ENCODE peak calls at places on chromosomes 7 and 10, in six cellular contexts. U, H, F, B, A and G are unnamed samples.

GRCh38 chr10:104766341-104766740 is 125.3 kb downstream of the SORCS3 start:
- DNase-seq in F (no peak), U (no peak), A (no peak), B (no peak), H (no peak), G (no peak)

GRCh38 chr10:16967866-16968721 is 150.9 kb upstream of the RSU1 start:
- DNase-seq in A (peak), F (peak), H (peak), U (peak), B (no peak), G (no peak)

GRCh38 chr7:92767427-92767826 is 68.9 kb downstream of the CDK6 start:
- DNase-seq in B (no peak), U (no peak), H (peak), A (no peak), F (no peak), G (no peak)

GRCh38 chr7:92797693-92798092 is 38.7 kb downstream of the CDK6 start:
- DNase-seq in U (no peak), A (no peak), B (no peak), H (peak), F (no peak), G (no peak)

GRCh38 chr7:100034871-100035510 is 14.6 kb upstream of the ZSCAN21 start:
- DNase-seq in H (peak), A (no peak), U (no peak), B (no peak), F (no peak), G (no peak)

GRCh38 chr7:138417103-138417695 is 42.9 kb upstream of the TRIM24 start:
- DNase-seq in F (no peak), B (no peak), H (no peak), A (no peak), U (no peak), G (no peak)

GRCh38 chr10:26486985-26487850 is 49.1 kb downstream of the APBB1IP start:
- DNase-seq in F (no peak), H (peak), A (no peak), U (peak), B (no peak), G (no peak)

GRCh38 chr10:36269222-36269621 is 627.1 kb upstream of the FZD8 start:
- DNase-seq in F (no peak), U (no peak), B (no peak), H (no peak), A (no peak), G (no peak)

GRCh38 chr7:108598858-108599257 is 29.2 kb downstream of the DNAJB9 start:
- DNase-seq in A (no peak), F (no peak), B (no peak), H (no peak), U (no peak), G (no peak)

GRCh38 chr10:48973065-48973464 is 33.4 kb upstream of the LRRC18 start:
- DNase-seq in B (no peak), U (no peak), H (peak), A (no peak), F (no peak), G (no peak)

GRCh38 chr7:73976761-73977625 is 51.0 kb upstream of the ELN start:
- DNase-seq in H (no peak), F (no peak), B (no peak), A (no peak), U (peak), G (no peak)

GRCh38 chr7:123871998-123872867 is 27.3 kb downstream of the HYAL4 start:
- DNase-seq in U (peak), A (peak), F (peak), H (peak), B (peak), G (peak)

GRCh38 chr10:123550680-123551096 is 115.5 kb upstream of the GPR26 start:
- DNase-seq in A (no peak), B (no peak), H (no peak), F (no peak), U (no peak), G (no peak)

GRCh38 chr7:10083766-10084165 is 889.9 kb upstream of the PHF14 start:
- DNase-seq in F (no peak), A (no peak), U (no peak), H (no peak), B (no peak), G (no peak)

DNA sequence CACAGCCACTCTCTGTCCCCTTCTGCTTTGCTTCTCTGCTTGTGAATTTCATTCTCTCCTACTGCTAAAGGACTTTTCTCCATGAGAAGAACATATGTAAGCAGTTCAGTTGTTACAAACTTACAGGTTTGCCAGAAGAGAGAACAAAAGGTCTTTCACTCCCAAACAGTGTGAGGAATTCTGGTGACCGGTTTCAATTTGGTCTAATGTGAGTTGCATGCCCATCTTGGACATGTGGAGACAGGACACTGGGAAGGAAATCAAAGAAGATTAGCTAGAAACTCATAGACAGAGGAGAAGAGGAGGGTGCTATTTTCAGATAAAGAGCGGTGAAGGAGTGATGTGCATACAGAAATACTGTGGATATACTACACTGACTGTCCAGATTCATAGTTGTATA is 209.5 kb upstream of the INHBA start:
- DNase-seq in F (no peak), B (no peak), U (no peak), H (no peak), A (no peak), G (no peak)
- H3K27ac ChIP-seq in F (no peak), B (no peak), U (no peak), H (peak), A (no peak), G (no peak)

GRCh38 chr7:76048668-76048988 is 722 bp downstream of the MDH2 start:
- DNase-seq in A (peak), B (peak), H (no peak), F (no peak), U (peak), G (peak)
- H2AFZ ChIP-seq in A (no peak), B (peak), H (peak), F (peak), U (peak), G (peak)

GRCh38 chr7:3882782-3883181 is 581.7 kb downstream of the SDK1 start:
- DNase-seq in A (no peak), F (no peak), U (no peak), B (no peak), H (no peak), G (no peak)

GRCh38 chr7:3884543-3884942 is 583.5 kb downstream of the SDK1 start:
- DNase-seq in U (no peak), B (no peak), A (no peak), F (no peak), H (no peak), G (no peak)

GRCh38 chr7:3879337-3880054 is 578.4 kb downstream of the SDK1 start:
- DNase-seq in U (no peak), H (no peak), F (no peak), A (no peak), B (no peak), G (no peak)

DNA sequence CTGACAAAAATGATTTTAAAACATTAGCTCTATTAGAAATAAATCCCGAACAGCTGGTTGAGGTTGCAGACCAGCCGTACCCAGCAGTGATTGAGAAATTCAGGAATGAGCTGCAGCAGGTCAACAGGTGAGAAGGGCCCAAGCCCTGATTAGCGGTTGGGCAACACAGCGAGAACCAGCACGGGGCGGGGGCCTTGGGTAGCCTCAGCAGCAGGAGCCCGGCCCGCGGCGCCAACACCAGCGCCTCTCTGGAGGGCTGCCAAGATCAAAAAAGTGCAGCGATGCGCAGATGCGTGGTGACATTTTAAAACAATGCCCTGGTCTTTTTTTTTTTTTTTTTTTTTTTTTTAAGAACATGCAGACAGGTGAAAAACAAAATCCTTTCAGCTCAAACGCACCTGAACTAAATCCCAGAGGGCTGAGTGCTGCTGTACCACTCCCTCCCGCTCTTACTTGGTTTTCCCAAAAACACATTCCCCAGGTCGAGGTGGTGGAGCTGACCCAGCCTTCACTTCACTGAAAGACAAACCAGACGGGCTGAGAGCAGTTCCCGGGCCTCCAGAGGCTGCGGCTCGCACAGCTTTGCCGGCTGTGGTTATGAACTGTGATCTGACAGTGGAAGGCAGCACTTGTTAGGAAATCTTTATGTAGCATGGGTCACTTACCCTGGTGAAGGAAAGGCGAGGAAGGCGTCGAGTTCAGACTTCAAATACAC is 579.3 kb downstream of the SDK1 start:
- DNase-seq in U (no peak), H (no peak), B (no peak), F (no peak), A (no peak), G (no peak)
- H3K27ac ChIP-seq in U (no peak), H (no peak), B (no peak), F (no peak), A (no peak), G (no peak)

DNA sequence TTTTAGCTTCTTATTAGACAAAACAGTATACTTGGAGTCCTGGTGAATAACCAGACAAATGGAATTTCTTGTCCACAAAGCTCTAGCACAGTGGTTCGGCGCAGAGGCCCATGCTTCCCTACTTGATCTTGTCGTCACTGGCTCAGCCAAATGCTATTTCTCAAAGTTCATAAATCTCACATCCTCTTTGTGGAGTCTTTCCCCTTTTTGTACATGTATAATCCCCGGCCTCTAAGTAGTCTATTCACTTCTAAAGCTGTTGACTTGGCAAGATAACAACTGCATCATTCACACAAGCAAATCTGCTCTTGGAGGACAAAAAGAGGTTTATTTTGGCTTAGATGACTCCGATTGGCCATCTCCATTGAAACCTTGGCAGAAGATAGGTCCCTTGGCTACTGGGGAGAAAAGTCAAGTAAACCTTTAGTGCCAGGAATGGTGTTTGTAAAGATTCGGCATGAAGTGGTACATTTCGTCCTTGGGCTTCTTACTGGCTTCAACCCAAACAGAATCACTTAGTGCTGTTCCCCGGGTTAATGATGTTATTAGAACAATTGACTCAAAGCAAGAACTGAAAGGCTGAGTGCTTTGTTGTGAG is 5.1 kb upstream of the AKR1E2 start:
- DNase-seq in A (no peak), B (no peak), F (no peak), U (no peak), H (no peak), G (no peak)
- H2AFZ ChIP-seq in A (no peak), B (no peak), F (no peak), U (no peak), H (no peak), G (no peak)

GRCh38 chr7:24862461-24862860 is 105.2 kb upstream of the GSDME start:
- DNase-seq in U (peak), F (no peak), B (no peak), A (no peak), H (no peak), G (no peak)

GRCh38 chr7:24857623-24858022 is 100.4 kb upstream of the GSDME start:
- DNase-seq in H (no peak), F (no peak), B (no peak), U (no peak), A (no peak), G (no peak)

GRCh38 chr7:24864214-24864817 is 107.1 kb upstream of the GSDME start:
- DNase-seq in A (no peak), B (no peak), H (no peak), F (no peak), U (no peak), G (no peak)

GRCh38 chr7:24858108-24858977 is 101.1 kb upstream of the GSDME start:
- DNase-seq in B (no peak), F (no peak), A (peak), U (no peak), H (no peak), G (no peak)

DNA sequence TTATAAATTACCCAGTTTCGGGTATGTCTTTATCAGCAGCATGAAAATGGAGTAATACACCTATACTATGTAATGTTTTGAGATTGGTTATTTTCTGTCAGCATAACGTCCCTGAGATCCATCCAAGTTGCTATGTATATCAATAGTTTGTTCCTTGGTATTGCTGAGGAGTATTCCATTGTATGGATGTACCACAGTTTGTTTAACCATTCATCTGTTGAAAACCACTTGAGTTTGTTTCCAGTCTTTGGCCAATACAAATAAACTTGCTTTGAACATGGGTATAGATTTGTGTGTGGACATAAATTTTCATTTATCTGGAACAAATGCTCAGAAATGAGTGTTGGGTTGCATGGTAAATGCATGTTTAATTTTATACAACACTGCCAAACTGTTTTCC is 103.3 kb upstream of the GSDME start:
- DNase-seq in F (no peak), B (no peak), A (no peak), U (no peak), H (no peak), G (no peak)
- H3K27ac ChIP-seq in F (no peak), B (no peak), A (no peak), U (no peak), H (no peak), G (no peak)

GRCh38 chr7:82839063-82839462 is 323.6 kb downstream of the PCLO start:
- DNase-seq in H (no peak), A (no peak), B (no peak), F (no peak), U (no peak), G (no peak)
- H2AFZ ChIP-seq in H (no peak), A (no peak), B (no peak), F (no peak), U (no peak), G (no peak)